ENCODE peak calls at places on chromosomes 2 and 18, in six cellular contexts. I is stimulated activated CD8-positive, alpha-beta memory T cell treated with anti-CD3 and anti-CD28 coated beads, Interleukin-15, amount 100 ng/mL, for 1 hour; U is CD4-positive, alpha-beta T cell; W is stimulated activated naive B cell treated with anti-CD40 and anti-IgM and Interleukin-4, amounts not matched to agents 10 μg/mL and 1 μg/mL and 100 μg/mL, for 72 hours; E is ACHN; C is effector memory CD8-positive, alpha-beta T cell. J is an unnamed sample.

GRCh38 chr18:7038330-7038846 is 79.2 kb downstream of the LAMA1 start:
- DNase-seq in U (no peak), C (no peak), E (peak; percentile 89), I (no peak), W (no peak), J (peak; percentile 92)

GRCh38 chr2:160294339-160294803 is 94.3 kb upstream of the ITGB6 start:
- DNase-seq in U (no peak), W (no peak), E (no peak), C (no peak), I (no peak), J (peak; percentile 84)

GRCh38 chr2:72276876-72277275 is 129.2 kb upstream of the CYP26B1 start:
- DNase-seq in W (no peak), E (no peak), I (no peak), U (no peak), C (no peak), J (no peak)

GRCh38 chr18:50340078-50340477 is 34.8 kb upstream of the SKA1 start:
- DNase-seq in C (no peak), W (no peak), I (no peak), U (no peak), E (no peak), J (no peak)

GRCh38 chr2:174606336-174606735 is 8.7 kb upstream of the WIPF1 start:
- DNase-seq in W (no peak), U (no peak), E (peak; percentile 68), C (no peak), I (no peak), J (peak; percentile 83)

GRCh38 chr2:150046211-150046610 is 441.3 kb downstream of the RND3 start:
- DNase-seq in C (no peak), E (peak; percentile 6), W (no peak), I (no peak), U (no peak), J (peak; percentile 9)

GRCh38 chr2:62641410-62641843 is 64.1 kb upstream of the EHBP1 start:
- DNase-seq in W (no peak), E (no peak), I (no peak), U (no peak), C (no peak), J (peak; percentile 37)

GRCh38 chr2:142599504-142599903 is 278.0 kb upstream of the KYNU start:
- DNase-seq in U (no peak), W (no peak), I (no peak), E (no peak), C (no peak), J (no peak)

GRCh38 chr18:45374878-45375630 is 240.2 kb upstream of the SLC14A2 start:
- DNase-seq in W (no peak), U (no peak), C (no peak), E (no peak), I (no peak), J (no peak)